ENCODE peak calls at places on chromosomes 13 and 19, in five cellular contexts. P, O, D, K and M are unnamed samples.

GRCh38 chr13:71864094-71864980 is 2.7 kb downstream of the DACH1 start:
- DNase-seq in D (peak), P (no peak), K (no peak), O (no peak), M (peak)

GRCh38 chr19:45879055-45879454 is 6.9 kb downstream of the IRF2BP1 start:
- DNase-seq in O (no peak), K (no peak), D (no peak), P (no peak), M (no peak)

GRCh38 chr19:31570718-31571117 is 221.5 kb upstream of the TSHZ3 start:
- DNase-seq in O (no peak), K (peak), D (no peak), P (no peak), M (no peak)

GRCh38 chr13:50626031-50626643 is 217.4 kb downstream of the DLEU7 start:
- DNase-seq in D (peak), K (no peak), P (no peak), O (no peak), M (no peak)

GRCh38 chr13:21054313-21054712 is 7.1 kb downstream of the LATS2 start:
- DNase-seq in D (no peak), K (no peak), P (no peak), O (no peak), M (no peak)

GRCh38 chr19:54345938-54346386 is 7.0 kb upstream of the LILRA4 start:
- DNase-seq in P (peak), O (no peak), K (peak), D (no peak), M (no peak)

GRCh38 chr19:51607920-51608562 is 22.2 kb downstream of the SIGLEC5 start:
- DNase-seq in O (peak), P (peak), D (peak), K (peak), M (peak)

GRCh38 chr13:79246575-79246949 is 159.5 kb downstream of the RBM26 start:
- DNase-seq in O (no peak), P (peak), D (peak), K (no peak), M (no peak)

GRCh38 chr13:110560606-110561334 is 752 bp downstream of the RAB20 start:
- DNase-seq in D (peak), K (peak), P (no peak), O (no peak), M (peak)

GRCh38 chr19:16671652-16672274 is 10.8 kb downstream of the TMEM38A start:
- DNase-seq in O (no peak), D (no peak), P (no peak), K (no peak), M (no peak)

DNA sequence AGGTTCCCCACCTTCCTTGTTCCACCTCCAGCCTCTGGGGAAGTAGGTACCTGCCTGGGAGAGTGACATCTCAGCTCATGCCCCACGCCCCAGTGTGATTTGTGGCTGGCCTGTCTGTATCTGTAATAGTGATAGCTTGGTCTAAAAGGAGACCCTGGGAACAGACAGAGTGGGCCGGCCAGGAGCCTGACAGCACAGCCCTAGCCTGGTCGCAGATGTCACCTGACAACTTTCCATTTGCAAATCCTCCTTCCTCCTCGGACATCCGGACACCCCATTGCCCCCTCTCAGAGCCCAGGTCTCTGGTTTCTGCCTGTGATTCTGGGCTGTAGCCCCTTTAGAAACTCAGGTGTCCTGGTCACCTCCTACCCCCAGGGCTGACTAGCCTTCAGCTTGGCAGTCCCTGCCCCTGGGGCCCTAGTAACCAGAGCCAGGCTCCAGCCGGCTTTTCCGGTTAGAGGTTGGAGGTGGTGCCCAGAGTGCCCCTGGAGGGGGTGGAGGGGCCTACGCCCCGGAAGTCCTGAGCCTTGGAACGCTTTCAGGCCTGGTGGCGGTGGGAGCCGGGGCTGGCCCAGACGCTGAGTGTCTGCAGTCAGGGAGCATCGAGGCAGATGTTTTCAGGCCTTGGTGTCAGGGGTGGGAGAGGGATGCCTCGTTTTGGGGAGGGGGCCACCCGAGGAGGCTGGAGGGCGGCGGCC is 6.5 kb downstream of the LRRC8E start:
- DNase-seq in O (no peak), K (no peak), P (no peak), D (no peak), M (no peak)
- TF ChIP-seq CTCF in O (no peak), K (no peak), P (no peak), D (no peak), M (no peak)

GRCh38 chr13:100987993-100988392 is 313.4 kb upstream of the TMTC4 start:
- DNase-seq in K (no peak), D (no peak), O (no peak), P (no peak), M (no peak)
- TF ChIP-seq CTCF in K (no peak), D (no peak), O (peak), P (no peak), M (no peak)

DNA sequence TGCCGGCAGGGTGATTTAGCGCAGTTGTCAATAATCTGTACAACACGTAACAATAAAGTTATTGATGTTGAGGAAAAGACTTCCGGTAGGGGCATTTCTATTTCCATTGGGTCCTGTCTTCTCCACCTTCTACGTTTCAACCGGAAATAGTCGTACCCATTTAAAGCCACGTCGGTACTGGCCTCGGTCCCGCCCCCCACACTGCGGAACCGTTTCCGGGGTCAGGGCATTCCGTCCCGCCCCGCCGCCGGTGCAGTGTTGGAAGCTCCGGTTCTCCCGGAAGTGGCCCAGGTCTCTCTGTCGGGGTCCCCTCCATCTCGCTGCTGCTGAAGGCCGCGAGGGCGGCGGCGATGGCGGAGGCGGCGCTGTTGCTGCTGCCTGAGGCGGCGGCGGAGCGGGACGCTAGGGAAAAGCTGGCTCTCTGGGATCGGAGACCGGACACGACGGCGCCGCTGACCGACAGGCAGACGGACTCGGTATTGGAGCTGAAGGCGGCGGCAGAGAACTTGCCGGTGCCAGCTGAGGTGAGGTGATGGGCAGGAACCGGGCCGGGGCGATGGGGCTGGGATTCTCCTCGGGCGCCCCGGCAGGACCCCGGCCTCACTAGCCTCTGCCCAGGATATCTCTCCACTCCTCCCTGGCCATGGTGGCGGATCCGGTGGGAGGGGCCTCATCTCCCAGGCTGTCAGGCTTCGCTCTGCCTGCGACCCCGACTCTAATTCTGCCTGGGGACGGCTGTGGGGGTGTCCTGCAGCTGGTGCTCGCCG is at the start of gene COG3:
- DNase-seq in P (peak), K (peak), D (peak), O (peak), M (peak)
- TF ChIP-seq CTCF in P (peak), K (peak), D (no peak), O (no peak), M (no peak)

GRCh38 chr13:106176103-106176502 is 359.4 kb downstream of the EFNB2 start:
- DNase-seq in K (no peak), D (peak), O (no peak), P (no peak), M (no peak)
- TF ChIP-seq CTCF in K (no peak), D (no peak), O (no peak), P (no peak), M (no peak)

DNA sequence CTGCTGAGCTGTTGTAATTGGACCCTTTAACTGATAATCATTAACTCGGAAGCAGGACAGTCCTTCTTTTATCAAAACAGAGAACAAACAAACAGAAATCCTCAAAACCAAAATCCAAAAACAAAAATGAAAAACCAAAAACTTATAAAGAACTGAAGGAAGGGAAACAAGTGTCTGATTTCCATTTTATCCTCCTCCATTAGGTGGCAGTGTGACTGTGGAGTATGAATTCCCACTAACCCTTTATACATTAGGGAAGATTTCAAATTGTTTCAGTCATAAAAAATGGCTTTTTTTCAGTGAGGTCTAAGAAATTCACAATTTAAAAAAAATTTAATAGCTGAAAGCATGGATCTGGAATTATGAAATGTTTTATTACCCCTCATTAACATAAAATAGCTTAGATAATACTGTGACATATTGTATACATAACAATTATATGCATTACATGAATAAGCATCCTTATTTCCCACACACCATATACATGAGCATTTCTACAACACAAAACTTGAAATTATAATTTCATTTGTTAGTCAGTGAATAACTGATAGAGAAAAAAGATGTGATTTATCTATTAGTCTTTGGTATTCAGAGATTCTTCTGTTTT is 1074.3 kb upstream of the PCDH9 start:
- DNase-seq in K (no peak), P (peak), O (peak), D (peak), M (no peak)
- TF ChIP-seq CTCF in K (peak), P (peak), O (peak), D (peak), M (peak)

GRCh38 chr19:13029893-13030292 is 34.6 kb downstream of the NFIX start:
- DNase-seq in D (peak), P (peak), K (peak), O (no peak), M (peak)
- TF ChIP-seq CTCF in D (peak), P (peak), K (peak), O (peak), M (peak)

DNA sequence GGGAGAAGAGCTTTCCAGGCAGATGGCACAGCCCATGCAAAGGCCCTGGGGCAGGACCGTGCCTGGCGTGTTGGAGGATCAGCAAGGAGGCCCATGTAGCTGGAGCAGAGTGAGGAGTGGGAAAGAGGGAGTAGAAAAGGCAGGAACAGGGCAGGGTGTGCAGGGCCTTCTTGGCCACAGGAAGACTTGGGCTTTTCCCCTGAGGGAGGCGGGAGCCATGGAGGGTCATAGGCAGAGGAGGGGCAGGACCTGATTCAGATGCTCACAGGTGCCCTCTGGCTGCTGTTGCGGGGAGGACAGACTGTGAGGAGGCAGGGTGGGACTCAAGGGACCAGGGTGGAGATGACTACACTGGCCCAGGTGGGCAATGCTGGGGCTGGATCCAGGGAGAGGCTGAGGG is 13.8 kb upstream of the PTPRS start:
- DNase-seq in P (peak), K (no peak), O (no peak), D (no peak), M (peak)
- TF ChIP-seq CTCF in P (peak), K (no peak), O (peak), D (peak), M (peak)